ENCODE peak calls at places on chromosomes 6 and 20, in five cellular contexts. S is heart left ventricle, F is fibroblast of mammary gland, C is cerebellum, N is left colon. X is an unnamed sample.

GRCh38 chr6:94213176-94213575 is 793.8 kb upstream of the EPHA7 start:
- DNase-seq in S (no peak), N (no peak), C (no peak), F (no peak), X (no peak)

GRCh38 chr20:20501128-20501527 is 133.2 kb downstream of the INSM1 start:
- DNase-seq in C (no peak), S (no peak), N (no peak), F (no peak), X (no peak)

GRCh38 chr6:4637691-4638433 is 138.3 kb upstream of the CDYL start:
- DNase-seq in N (no peak), C (no peak), F (peak), S (no peak), X (no peak)

GRCh38 chr6:84048588-84048987 is 15.0 kb downstream of the MRAP2 start:
- DNase-seq in N (no peak), S (no peak), F (no peak), C (no peak), X (no peak)

GRCh38 chr6:130075879-130076278 is 57.5 kb downstream of the L3MBTL3 start:
- DNase-seq in F (peak), N (no peak), C (no peak), S (no peak), X (no peak)

GRCh38 chr20:41167481-41168253 is 30.3 kb downstream of the PLCG1 start:
- DNase-seq in S (no peak), N (peak), C (no peak), F (no peak), X (peak)

GRCh38 chr6:34810936-34811632 is 19.2 kb downstream of the BLTP3A start:
- DNase-seq in F (no peak), N (no peak), S (no peak), C (no peak), X (peak)

GRCh38 chr20:2206957-2207769 is 88.6 kb upstream of the TGM3 start:
- DNase-seq in N (peak), C (peak), S (peak), F (peak), X (peak)

GRCh38 chr6:117449549-117450439 is 24.1 kb upstream of the ROS1 start:
- DNase-seq in C (peak), S (peak), N (peak), F (peak), X (peak)

GRCh38 chr6:144284753-144285547 is at the start of gene UTRN:
- DNase-seq in F (peak), S (peak), C (peak), N (peak), X (peak)

GRCh38 chr6:36195471-36196048 is 984 bp upstream of the BRPF3 start:
- DNase-seq in C (no peak), S (no peak), F (no peak), N (no peak), X (no peak)

GRCh38 chr6:13722880-13723279 is 11.2 kb upstream of the RANBP9 start:
- DNase-seq in S (no peak), N (no peak), C (no peak), F (no peak), X (no peak)

GRCh38 chr20:46544576-46544975 is 5.9 kb downstream of the OCSTAMP start:
- DNase-seq in F (peak), N (no peak), C (no peak), S (no peak), X (no peak)

GRCh38 chr6:130674604-130675003 is 152.6 kb upstream of the SMLR1 start:
- DNase-seq in S (no peak), N (no peak), F (peak), C (no peak), X (no peak)

GRCh38 chr6:151014404-151015150 is 149.1 kb downstream of the MTHFD1L start:
- DNase-seq in S (peak), F (peak), C (peak), N (peak), X (peak)

GRCh38 chr6:38174806-38175495 is 355.4 kb downstream of the ZFAND3 start:
- DNase-seq in F (no peak), C (no peak), S (no peak), N (no peak), X (no peak)

GRCh38 chr6:39466664-39467063 is 144.2 kb upstream of the KCNK16 start:
- DNase-seq in N (peak), S (no peak), F (no peak), C (no peak), X (peak)

GRCh38 chr6:113671440-113671839 is 185.7 kb upstream of the MARCKS start:
- DNase-seq in C (no peak), S (no peak), N (no peak), F (no peak), X (no peak)

X was measured in transverse colon.